ENCODE peak calls at places on chromosomes 2 and 18, in seven cellular contexts. J is GM12878, G is GM12892, R is SK-N-SH, P is K562, S is HepG2, X is H1. H is an unnamed sample.
A peak's percentile ranks its signal among the peaks of the same experiment; 100 is the strongest.

GRCh38 chr2:58140508-58141072 is 94.0 kb downstream of the VRK2 start:
- DNase-seq in J (no peak), G (no peak), R (no peak), P (no peak), S (no peak), X (no peak), H (no peak)

GRCh38 chr2:99572380-99572779 is 82.6 kb upstream of the REV1 start:
- DNase-seq in J (no peak), G (no peak), R (no peak), P (no peak), S (no peak), X (no peak), H (no peak)

GRCh38 chr2:42096869-42097591 is 49.2 kb downstream of the PKDCC start:
- DNase-seq in J (no peak), G (no peak), R (peak; percentile 60), P (no peak), S (no peak), X (no peak), H (no peak)

GRCh38 chr2:65420712-65421431 is 11.5 kb downstream of the SPRED2 start:
- DNase-seq in J (no peak), G (no peak), R (no peak), P (peak; percentile 51), S (no peak), X (no peak), H (no peak)

GRCh38 chr2:105488198-105488757 is 89.4 kb upstream of the FHL2 start:
- DNase-seq in J (no peak), G (no peak), R (no peak), P (no peak), S (no peak), X (no peak), H (no peak)

GRCh38 chr18:45835057-45835634 is 9.7 kb downstream of the SIGLEC15 start:
- DNase-seq in J (no peak), G (no peak), R (no peak), P (no peak), S (no peak), X (no peak), H (no peak)

GRCh38 chr18:7383336-7383980 is 152.6 kb downstream of the LRRC30 start:
- DNase-seq in J (no peak), G (no peak), R (no peak), P (no peak), S (no peak), X (no peak), H (no peak)

GRCh38 chr2:18630101-18630500 is 40.7 kb upstream of the NT5C1B start:
- DNase-seq in J (no peak), G (no peak), R (no peak), P (no peak), S (no peak), X (no peak), H (no peak)

GRCh38 chr18:43046324-43046723 is 69.2 kb downstream of the RIT2 start:
- DNase-seq in J (no peak), G (no peak), R (no peak), P (no peak), S (no peak), X (no peak), H (no peak)

GRCh38 chr2:163953390-163953907 is 217.6 kb upstream of the FIGN start:
- DNase-seq in J (no peak), G (no peak), R (no peak), P (no peak), S (peak; percentile 18), X (no peak), H (no peak)
- TF ChIP-seq POLR2AphosphoS5 in J (no peak), G (no peak), R (no peak), P (no peak), S (no peak), X (no peak), H (no peak)

GRCh38 chr2:239137165-239137889 is 263.5 kb downstream of the HDAC4 start:
- DNase-seq in J (no peak), G (no peak), R (no peak), P (no peak), S (no peak), X (no peak), H (no peak)
- TF ChIP-seq TAF1 in J (no peak), G (no peak), R (no peak), P (no peak), S (no peak), X (no peak), H (no peak)

GRCh38 chr18:9417081-9417841 is 58.1 kb upstream of the RALBP1 start:
- DNase-seq in J (no peak), G (no peak), R (no peak), P (no peak), S (no peak), X (peak; percentile 40), H (no peak)
- TF ChIP-seq POLR2AphosphoS5 in J (no peak), G (no peak), R (no peak), P (no peak), S (no peak), X (no peak), H (no peak)

GRCh38 chr2:224025874-224026273 is 13.2 kb downstream of the SERPINE2 start:
- DNase-seq in J (peak; percentile 83), G (no peak), R (no peak), P (peak; percentile 11), S (no peak), X (no peak), H (no peak)
- TF ChIP-seq TAF1 in J (no peak), G (no peak), R (no peak), P (no peak), S (no peak), X (no peak), H (no peak)

GRCh38 chr2:150421252-150421651 is 66.2 kb downstream of the RND3 start:
- DNase-seq in J (no peak), G (no peak), R (no peak), P (no peak), S (no peak), X (no peak), H (no peak)
- TF ChIP-seq POLR2AphosphoS5 in J (no peak), G (no peak), R (no peak), P (no peak), S (no peak), X (no peak), H (no peak)

GRCh38 chr2:206431439-206431838 is 11.9 kb upstream of the ADAM23 start:
- DNase-seq in J (no peak), G (no peak), R (no peak), P (no peak), S (no peak), X (no peak), H (no peak)
- TF ChIP-seq TAF1 in J (no peak), G (no peak), R (no peak), P (no peak), S (no peak), X (no peak), H (no peak)

DNA sequence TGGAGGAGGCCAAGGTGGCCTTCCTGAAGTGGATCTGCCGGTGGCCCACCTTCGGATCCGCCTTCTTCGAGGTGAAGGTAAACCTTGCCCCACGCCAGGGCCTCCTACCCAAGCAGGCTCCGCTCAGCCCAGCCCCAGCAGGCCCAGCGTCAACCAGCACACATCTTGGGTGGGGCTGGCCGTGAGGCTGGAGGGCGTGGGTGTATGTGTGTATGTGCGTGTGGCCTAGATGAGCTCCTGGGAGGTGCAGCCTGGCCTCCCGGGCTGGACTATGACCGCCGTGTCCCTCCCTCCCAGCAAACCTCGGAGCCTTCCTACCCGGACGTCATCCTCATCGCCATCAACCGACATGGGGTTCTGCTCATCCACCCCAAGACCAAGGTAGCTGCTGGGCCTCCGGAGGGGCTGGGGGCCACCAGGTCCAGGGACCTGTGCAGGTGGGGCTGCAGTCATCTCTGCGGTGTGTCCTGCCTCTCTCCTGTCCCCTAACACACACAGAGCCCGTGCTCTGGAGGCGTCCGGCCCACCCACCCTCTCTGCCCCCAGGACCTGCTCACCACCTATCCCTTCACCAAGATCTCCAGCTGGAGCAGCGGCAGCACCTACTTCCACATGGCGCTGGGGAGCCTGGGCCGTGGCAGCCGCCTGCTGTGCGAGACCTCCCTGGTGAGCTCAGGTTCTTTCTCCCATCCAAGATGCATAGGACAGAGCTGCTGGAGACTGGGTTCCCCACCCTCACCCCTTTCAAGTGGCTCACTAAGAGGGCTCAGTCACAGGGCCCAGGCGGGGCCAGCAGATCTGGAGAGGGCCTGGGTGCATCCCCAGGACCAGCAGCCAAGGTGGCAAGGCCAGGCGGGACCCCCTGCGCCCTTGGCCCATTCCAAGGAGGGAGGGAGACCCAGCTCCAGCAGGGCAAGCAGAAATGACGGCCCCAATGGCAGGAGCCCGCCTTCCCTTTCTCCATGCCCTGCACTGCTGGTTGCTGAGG is 9.4 kb upstream of the GPR17 start:
- DNase-seq in J (no peak), G (no peak), R (no peak), P (no peak), S (no peak), X (no peak), H (no peak)
- TF ChIP-seq POLR2AphosphoS5 in J (no peak), G (no peak), R (no peak), P (no peak), S (no peak), X (no peak), H (no peak)

DNA sequence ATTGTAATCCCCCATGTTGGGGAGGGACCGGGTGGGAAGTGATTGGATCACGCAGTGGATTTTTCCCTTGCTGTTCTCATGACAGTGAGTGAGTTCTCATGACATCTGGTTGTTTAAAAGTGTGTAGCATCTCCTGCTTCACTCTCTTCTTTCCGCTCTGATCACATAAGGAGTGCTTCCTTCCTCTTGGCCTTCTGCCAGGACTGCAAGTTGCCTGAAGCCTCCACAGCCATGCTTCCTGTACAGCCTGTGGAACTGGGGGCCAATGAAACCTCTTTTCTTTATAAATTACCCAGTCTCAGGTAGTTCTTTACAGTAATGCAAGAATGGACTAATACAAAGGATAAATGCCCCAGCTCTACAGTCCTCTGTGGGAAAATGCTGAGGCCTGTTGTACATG is 437.5 kb upstream of the NXPH2 start:
- DNase-seq in J (no peak), G (no peak), R (no peak), P (no peak), S (no peak), X (no peak), H (no peak)
- TF ChIP-seq TAF1 in J (no peak), G (no peak), R (no peak), P (no peak), S (no peak), X (no peak), H (no peak)

GRCh38 chr2:129901754-129902415 is 77.6 kb upstream of the RAB6C start:
- DNase-seq in J (no peak), G (no peak), R (no peak), P (no peak), S (no peak), X (peak; percentile 7), H (no peak)
- TF ChIP-seq POLR2AphosphoS5 in J (no peak), G (no peak), R (no peak), P (no peak), S (no peak), X (no peak), H (no peak)

GRCh38 chr2:219210572-219211362 is 4.2 kb downstream of the ZFAND2B start:
- DNase-seq in J (no peak), G (no peak), R (no peak), P (no peak), S (no peak), X (no peak), H (no peak)
- TF ChIP-seq TAF1 in J (no peak), G (no peak), R (no peak), P (no peak), S (no peak), X (no peak), H (no peak)

H was measured in GM12891.